ENCODE peak calls at places on chromosomes 7 and 10, in eight cellular contexts. Z is HCT116, L is H1, V is SK-N-SH, E is GM12878, A is HepG2, B is endothelial cell of umbilical vein, J is K562. F is an unnamed sample.

GRCh38 chr7:141074162-141074989 is 512 bp downstream of the TMEM178B start:
- DNase-seq in Z (no peak), L (peak), V (peak), E (no peak), A (no peak), B (no peak), J (no peak), F (no peak)

GRCh38 chr10:88316292-88316861 is 266.7 kb downstream of the RNLS start:
- DNase-seq in Z (no peak), L (no peak), V (no peak), E (no peak), A (no peak), B (no peak), J (no peak), F (no peak)

GRCh38 chr7:141322355-141322754 is 228.9 kb upstream of the AGK start:
- DNase-seq in Z (no peak), L (no peak), V (no peak), E (no peak), A (no peak), B (no peak), J (no peak), F (no peak)

GRCh38 chr10:44036425-44036824 is 348.5 kb downstream of the CXCL12 start:
- DNase-seq in Z (no peak), L (peak), V (no peak), E (no peak), A (no peak), B (no peak), J (no peak), F (no peak)

GRCh38 chr7:6437251-6437650 is 10.5 kb downstream of the DAGLB start:
- DNase-seq in Z (no peak), L (no peak), V (no peak), E (no peak), A (peak), B (no peak), J (no peak), F (no peak)

GRCh38 chr10:128337860-128338378 is 211.7 kb upstream of the MKI67 start:
- DNase-seq in Z (no peak), L (no peak), V (no peak), E (no peak), A (no peak), B (no peak), J (no peak), F (no peak)

GRCh38 chr7:2717293-2717904 is 29.4 kb downstream of the AMZ1 start:
- DNase-seq in Z (no peak), L (no peak), V (peak), E (no peak), A (no peak), B (peak), J (peak), F (no peak)

GRCh38 chr7:12456506-12456905 is 52.8 kb upstream of the VWDE start:
- DNase-seq in Z (no peak), L (no peak), V (no peak), E (no peak), A (no peak), B (no peak), J (no peak), F (no peak)

GRCh38 chr7:5320391-5320790 is 37.6 kb downstream of the SLC29A4 start:
- DNase-seq in Z (no peak), L (no peak), V (no peak), E (no peak), A (no peak), B (no peak), J (no peak), F (no peak)

GRCh38 chr7:28301148-28301641 is 111.1 kb upstream of the CREB5 start:
- DNase-seq in Z (no peak), L (no peak), V (no peak), E (no peak), A (no peak), B (no peak), J (no peak), F (no peak)

GRCh38 chr10:89518876-89519842 is 16.2 kb downstream of the SLC16A12 start:
- DNase-seq in Z (no peak), L (no peak), V (peak), E (no peak), A (no peak), B (no peak), J (no peak), F (peak)

GRCh38 chr7:130141161-130141857 is 63.9 kb downstream of the TMEM209 start:
- DNase-seq in Z (no peak), L (peak), V (peak), E (no peak), A (no peak), B (peak), J (peak), F (no peak)

GRCh38 chr7:69429817-69430501 is 168.3 kb upstream of the AUTS2 start:
- DNase-seq in Z (no peak), L (no peak), V (no peak), E (no peak), A (no peak), B (no peak), J (no peak), F (no peak)

GRCh38 chr7:75573477-75574019 is 81.4 kb downstream of the SPDYE5 start:
- DNase-seq in Z (no peak), L (no peak), V (no peak), E (no peak), A (no peak), B (no peak), J (no peak), F (no peak)
- TF ChIP-seq POLR2AphosphoS5 in Z (no peak), L (no peak), V (no peak), E (no peak), A (no peak), B (no peak), J (no peak), F (no peak)

GRCh38 chr10:21519327-21519933 is 6.1 kb downstream of the SKIDA1 start:
- DNase-seq in Z (no peak), L (no peak), V (no peak), E (no peak), A (no peak), B (no peak), J (no peak), F (no peak)
- H3K9ac ChIP-seq in Z (peak), L (no peak), V (peak), E (no peak), A (no peak), B (peak), J (peak), F (peak)

GRCh38 chr7:668139-668871 is 58.2 kb upstream of the DNAAF5 start:
- DNase-seq in Z (no peak), L (no peak), V (no peak), E (no peak), A (no peak), B (peak), J (no peak), F (no peak)
- TF ChIP-seq POLR2AphosphoS5 in Z (no peak), L (no peak), V (no peak), E (no peak), A (no peak), B (no peak), J (no peak), F (no peak)

DNA sequence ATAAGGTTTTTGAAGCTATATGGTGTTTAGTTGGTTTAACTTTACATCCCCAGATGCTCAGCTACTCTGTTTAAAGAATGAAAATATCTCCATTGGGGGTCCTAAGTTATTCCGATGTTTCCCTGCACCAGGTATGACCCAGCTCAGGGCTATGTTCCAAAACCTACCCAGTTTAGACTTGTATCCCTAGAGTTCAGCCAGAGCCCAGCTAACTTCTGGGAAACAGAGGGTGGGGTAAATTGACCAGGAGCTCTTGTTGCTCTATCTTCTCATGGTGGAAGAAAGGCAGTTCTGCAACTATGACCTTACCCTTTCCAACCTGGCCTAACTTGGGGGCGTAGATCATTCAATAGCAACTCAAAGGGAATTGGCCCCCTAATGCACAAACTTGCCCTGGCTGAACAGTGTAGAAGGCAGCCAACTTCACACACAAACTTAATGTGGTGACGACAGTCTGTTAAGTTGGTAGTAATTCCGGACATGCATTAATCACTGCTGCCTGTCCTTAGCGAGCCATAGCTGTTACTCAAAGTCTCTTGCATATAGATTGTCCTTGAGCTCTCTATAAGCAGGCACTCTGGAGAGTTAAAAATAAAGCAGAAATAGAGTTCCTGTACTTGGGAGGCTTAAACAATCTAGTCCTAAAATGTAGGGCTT is 5.4 kb upstream of the ZNRF2 start:
- DNase-seq in Z (no peak), L (no peak), V (no peak), E (no peak), A (no peak), B (no peak), J (no peak), F (no peak)
- H3K9ac ChIP-seq in Z (no peak), L (no peak), V (no peak), E (no peak), A (no peak), B (no peak), J (no peak), F (no peak)

GRCh38 chr10:111493024-111493625 is 416.3 kb downstream of the ADRA2A start:
- DNase-seq in Z (no peak), L (no peak), V (no peak), E (no peak), A (no peak), B (no peak), J (no peak), F (no peak)
- TF ChIP-seq POLR2AphosphoS5 in Z (no peak), L (no peak), V (no peak), E (no peak), A (no peak), B (no peak), J (no peak), F (no peak)

GRCh38 chr10:93512565-93512964 is 16.2 kb downstream of the CEP55 start:
- DNase-seq in Z (no peak), L (no peak), V (no peak), E (no peak), A (no peak), B (peak), J (no peak), F (no peak)
- H3K9ac ChIP-seq in Z (no peak), L (no peak), V (peak), E (no peak), A (no peak), B (no peak), J (no peak), F (no peak)

GRCh38 chr10:17354781-17355180 is 99.6 kb downstream of the ST8SIA6 start:
- DNase-seq in Z (no peak), L (no peak), V (no peak), E (no peak), A (no peak), B (no peak), J (no peak), F (no peak)
- TF ChIP-seq POLR2AphosphoS5 in Z (no peak), L (no peak), V (no peak), E (no peak), A (no peak), B (no peak), J (no peak), F (no peak)

GRCh38 chr7:150367677-150368097 is 935 bp upstream of the REPIN1 start:
- DNase-seq in Z (no peak), L (no peak), V (no peak), E (no peak), A (no peak), B (no peak), J (no peak), F (peak)

GRCh38 chr7:150363872-150364271 is 4.8 kb upstream of the REPIN1 start:
- DNase-seq in Z (no peak), L (no peak), V (no peak), E (no peak), A (no peak), B (peak), J (no peak), F (no peak)

GRCh38 chr7:150368098-150368883 is at the start of gene REPIN1:
- DNase-seq in Z (peak), L (peak), V (peak), E (no peak), A (peak), B (peak), J (peak), F (no peak)

GRCh38 chr7:150367187-150367510 is 1.5 kb upstream of the REPIN1 start:
- DNase-seq in Z (no peak), L (no peak), V (no peak), E (no peak), A (no peak), B (no peak), J (no peak), F (no peak)

GRCh38 chr7:150365673-150366398 is 2.8 kb upstream of the REPIN1 start:
- DNase-seq in Z (no peak), L (no peak), V (no peak), E (no peak), A (no peak), B (no peak), J (no peak), F (no peak)
- H3K9ac ChIP-seq in Z (no peak), L (no peak), V (no peak), E (peak), A (no peak), B (no peak), J (no peak), F (no peak)